ENCODE peak calls at places on chromosomes 16 and 17, in ten cellular contexts. K is Peyer's patch; R is right atrium auricular region; U is SJSA1; F is CD8-positive, alpha-beta memory T cell; V is mucosa of descending colon; B is CD8-positive, alpha-beta T cell; G is thyroid gland; Q is cardiac muscle cell; C is ascending aorta. Z is an unnamed sample. For H3K4me1, the result is how much of the 10 kb centered on the place peaks cover.

GRCh38 chr16:55078699-55079415 is 148.2 kb downstream of the IRX5 start:
- DNase-seq in K (no peak), R (no peak), U (no peak), F (no peak), V (no peak), B (no peak), G (no peak), Q (no peak), C (no peak), Z (no peak)

GRCh38 chr17:4796550-4796915 is 569 bp downstream of the PSMB6 start:
- DNase-seq in K (no peak), R (no peak), U (peak), F (no peak), V (peak), B (no peak), G (peak), Q (peak), C (no peak), Z (peak)

GRCh38 chr16:82832861-82833260 is 206.1 kb downstream of the CDH13 start:
- DNase-seq in K (no peak), R (no peak), U (no peak), F (no peak), V (no peak), B (no peak), G (no peak), Q (peak), C (no peak), Z (no peak)

GRCh38 chr16:54923055-54923473 is 7.6 kb upstream of the IRX5 start:
- DNase-seq in K (no peak), R (no peak), U (no peak), F (no peak), V (no peak), B (no peak), G (no peak), Q (no peak), C (no peak), Z (no peak)

GRCh38 chr17:78644971-78645370 is 67.8 kb upstream of the DNAH17 start:
- DNase-seq in K (no peak), R (no peak), U (no peak), F (no peak), V (no peak), B (no peak), G (no peak), Q (no peak), C (no peak), Z (no peak)

GRCh38 chr16:20673882-20674683 is 23.4 kb downstream of the ACSM1 start:
- DNase-seq in K (no peak), R (no peak), U (no peak), F (no peak), V (no peak), B (no peak), G (no peak), Q (peak), C (no peak), Z (no peak)

GRCh38 chr17:15038656-15039055 is 226.5 kb downstream of the PMP22 start:
- DNase-seq in K (no peak), R (no peak), U (peak), F (no peak), V (no peak), B (no peak), G (no peak), Q (peak), C (no peak), Z (no peak)

GRCh38 chr17:2598166-2598565 is 4.7 kb downstream of the PAFAH1B1 start:
- DNase-seq in K (no peak), R (no peak), U (peak), F (no peak), V (no peak), B (no peak), G (peak), Q (peak), C (no peak), Z (no peak)

GRCh38 chr17:40349477-40350409 is 14.8 kb downstream of the GJD3 start:
- DNase-seq in K (no peak), R (peak), U (no peak), F (peak), V (peak), B (no peak), G (no peak), Q (peak), C (no peak), Z (no peak)

GRCh38 chr16:2040031-2040430 is 7.6 kb downstream of the NTHL1 start:
- DNase-seq in K (no peak), R (no peak), U (no peak), F (no peak), V (no peak), B (no peak), G (no peak), Q (no peak), C (no peak), Z (no peak)

GRCh38 chr17:64017381-64017980 is 3.0 kb downstream of the ICAM2 start:
- DNase-seq in K (no peak), R (no peak), U (no peak), F (no peak), V (no peak), B (no peak), G (no peak), Q (no peak), C (no peak), Z (no peak)

GRCh38 chr17:27299384-27300049 is 5.6 kb downstream of the WSB1 start:
- DNase-seq in K (no peak), R (no peak), U (no peak), F (no peak), V (no peak), B (no peak), G (no peak), Q (no peak), C (no peak), Z (no peak)

GRCh38 chr16:53429221-53429943 is 4.9 kb upstream of the RBL2 start:
- DNase-seq in K (no peak), R (no peak), U (no peak), F (no peak), V (no peak), B (no peak), G (peak), Q (peak), C (no peak), Z (no peak)

GRCh38 chr17:29059281-29059680 is 16.3 kb downstream of the PIPOX start:
- DNase-seq in K (no peak), R (no peak), U (no peak), F (no peak), V (no peak), B (no peak), G (no peak), Q (peak), C (no peak), Z (no peak)

GRCh38 chr16:31714899-31715504 is 158.6 kb upstream of the ZNF267 start:
- DNase-seq in K (no peak), R (no peak), U (no peak), F (no peak), V (no peak), B (no peak), G (no peak), Q (peak), C (no peak), Z (no peak)

GRCh38 chr16:66188786-66189725 is 177.4 kb upstream of the CDH5 start:
- DNase-seq in K (no peak), R (peak), U (peak), F (no peak), V (no peak), B (no peak), G (no peak), Q (peak), C (no peak), Z (no peak)

GRCh38 chr16:51951668-51952298 is 595.2 kb downstream of the TOX3 start:
- DNase-seq in K (no peak), R (no peak), U (no peak), F (no peak), V (no peak), B (no peak), G (no peak), Q (no peak), C (no peak), Z (no peak)

GRCh38 chr16:27199747-27200146 is 3.6 kb upstream of the KDM8 start:
- DNase-seq in K (peak), R (no peak), U (peak), F (no peak), V (no peak), B (peak), G (no peak), Q (no peak), C (no peak), Z (peak)

GRCh38 chr17:32124985-32125847 is 17.1 kb upstream of the RHOT1 start:
- DNase-seq in K (no peak), R (no peak), U (no peak), F (no peak), V (no peak), B (no peak), G (no peak), Q (no peak), C (no peak), Z (no peak)

GRCh38 chr17:69883139-69883538 is 191.9 kb upstream of the KCNJ16 start:
- DNase-seq in K (no peak), R (no peak), U (no peak), F (no peak), V (no peak), B (no peak), G (peak), Q (no peak), C (no peak), Z (no peak)

GRCh38 chr17:69882281-69882680 is 192.7 kb upstream of the KCNJ16 start:
- DNase-seq in K (no peak), R (no peak), U (no peak), F (no peak), V (no peak), B (no peak), G (no peak), Q (no peak), C (no peak), Z (no peak)

GRCh38 chr17:69880591-69881112 is 194.4 kb upstream of the KCNJ16 start:
- DNase-seq in K (no peak), R (no peak), U (no peak), F (no peak), V (no peak), B (no peak), G (no peak), Q (no peak), C (no peak), Z (no peak)

GRCh38 chr17:69878661-69879060 is 196.4 kb upstream of the KCNJ16 start:
- DNase-seq in K (no peak), R (no peak), U (no peak), F (no peak), V (no peak), B (no peak), G (no peak), Q (no peak), C (no peak), Z (no peak)

GRCh38 chr17:69879576-69879975 is 195.4 kb upstream of the KCNJ16 start:
- DNase-seq in K (no peak), R (no peak), U (no peak), F (no peak), V (no peak), B (no peak), G (no peak), Q (no peak), C (no peak), Z (no peak)
- H3K4me3 ChIP-seq in K (no peak), R (no peak), U (no peak), F (no peak), V (no peak), B (no peak), G (no peak), Q (no peak), C (no peak), Z (no peak)

GRCh38 chr16:84751241-84751640 is 51.4 kb downstream of the USP10 start:
- DNase-seq in K (peak), R (no peak), U (no peak), F (no peak), V (peak), B (no peak), G (no peak), Q (no peak), C (no peak), Z (no peak)

GRCh38 chr16:84752600-84752999 is 52.8 kb downstream of the USP10 start:
- DNase-seq in K (no peak), R (no peak), U (no peak), F (no peak), V (no peak), B (no peak), G (no peak), Q (no peak), C (no peak), Z (no peak)

GRCh38 chr16:84749815-84750214 is 50.0 kb downstream of the USP10 start:
- DNase-seq in K (no peak), R (no peak), U (no peak), F (no peak), V (no peak), B (no peak), G (no peak), Q (no peak), C (no peak), Z (no peak)

GRCh38 chr16:84753412-84754325 is 53.9 kb downstream of the USP10 start:
- DNase-seq in K (no peak), R (peak), U (no peak), F (no peak), V (no peak), B (no peak), G (no peak), Q (no peak), C (no peak), Z (no peak)

DNA sequence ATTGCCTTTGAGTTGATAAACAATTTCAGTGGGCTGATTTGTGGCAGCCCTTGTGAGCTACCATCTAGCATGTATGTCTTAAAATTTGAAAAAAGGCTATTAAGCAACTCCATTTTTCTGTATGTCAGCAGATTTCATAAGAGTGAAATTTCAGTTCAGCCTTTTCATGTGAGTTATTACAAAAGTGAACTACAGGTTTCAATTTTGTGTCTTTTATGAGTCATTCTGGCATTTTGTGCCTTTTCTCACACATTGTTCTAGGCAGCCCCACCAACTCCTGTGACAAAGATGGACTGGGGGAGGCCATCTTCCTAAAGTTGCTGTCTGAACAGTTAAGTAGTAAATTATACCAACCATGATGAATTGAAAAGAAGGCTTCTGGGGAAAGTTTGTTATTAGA is 52.1 kb downstream of the USP10 start:
- DNase-seq in K (no peak), R (peak), U (no peak), F (no peak), V (no peak), B (no peak), G (no peak), Q (no peak), C (no peak), Z (no peak)
- H3K4me1 ChIP-seq in K (under half), R (under half), U (under half), F (under half), V (under half), B (under half), G (under half), Q (under half), C (under half), Z (under half)

DNA sequence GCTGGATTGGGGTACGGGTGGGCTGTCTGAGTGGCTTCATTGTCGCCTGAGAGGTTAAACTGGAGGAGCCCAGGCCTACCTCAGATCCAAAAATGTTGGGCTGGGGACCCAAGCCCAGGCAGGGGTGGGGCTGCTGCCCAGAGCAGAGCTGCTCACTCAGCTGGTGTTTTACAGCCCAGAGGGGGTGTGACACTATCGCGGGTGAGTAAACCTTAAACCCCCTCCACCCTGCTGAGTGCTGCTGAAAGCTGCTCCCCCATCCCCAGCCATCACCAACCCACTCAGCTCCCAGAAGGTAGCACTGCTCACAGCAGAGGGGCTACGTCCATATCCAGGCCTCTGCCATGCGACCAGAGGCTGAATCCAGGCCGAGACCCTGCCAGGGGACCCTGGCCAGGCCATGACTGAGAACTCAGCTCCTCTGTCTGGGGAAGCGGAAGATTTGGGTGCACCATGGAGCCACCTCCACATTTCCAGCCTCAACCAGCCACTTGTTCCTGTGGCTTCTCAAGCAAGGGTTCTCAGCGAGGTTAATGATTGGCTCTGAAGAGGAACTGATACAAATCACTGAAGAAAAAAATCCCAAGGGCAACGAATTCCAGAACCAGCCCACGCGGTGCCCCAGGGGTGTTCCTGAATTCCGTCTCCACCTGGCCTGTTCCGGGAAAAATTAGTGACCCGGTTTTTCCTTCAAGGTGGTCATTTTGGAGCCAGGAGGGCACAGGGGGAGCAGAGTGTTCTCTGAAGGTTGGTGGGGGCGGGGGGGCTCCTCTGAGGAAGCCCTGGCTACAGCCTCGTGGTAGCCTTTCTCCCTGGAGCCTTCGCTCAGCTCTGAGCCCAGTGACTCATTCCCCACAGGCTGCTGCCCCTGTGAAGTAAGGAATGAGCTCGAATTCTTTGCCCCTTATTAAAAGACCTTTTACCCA is 9.4 kb upstream of the SLC16A5 start:
- DNase-seq in K (no peak), R (no peak), U (no peak), F (no peak), V (peak), B (no peak), G (no peak), Q (peak), C (no peak), Z (no peak)
- H3K4me3 ChIP-seq in K (peak), R (no peak), U (no peak), F (peak), V (no peak), B (peak), G (no peak), Q (no peak), C (peak), Z (peak)

GRCh38 chr16:16139061-16139460 is 84.2 kb downstream of the ABCC6 start:
- DNase-seq in K (no peak), R (no peak), U (no peak), F (no peak), V (no peak), B (no peak), G (no peak), Q (no peak), C (no peak), Z (no peak)

GRCh38 chr16:16136588-16136987 is 86.7 kb downstream of the ABCC6 start:
- DNase-seq in K (no peak), R (no peak), U (no peak), F (no peak), V (no peak), B (no peak), G (no peak), Q (no peak), C (no peak), Z (no peak)

GRCh38 chr16:16138034-16138635 is 85.2 kb downstream of the ABCC6 start:
- DNase-seq in K (no peak), R (no peak), U (no peak), F (no peak), V (no peak), B (no peak), G (no peak), Q (no peak), C (no peak), Z (no peak)

GRCh38 chr16:16139806-16140205 is 83.5 kb downstream of the ABCC6 start:
- DNase-seq in K (no peak), R (no peak), U (no peak), F (no peak), V (no peak), B (no peak), G (no peak), Q (no peak), C (no peak), Z (no peak)

DNA sequence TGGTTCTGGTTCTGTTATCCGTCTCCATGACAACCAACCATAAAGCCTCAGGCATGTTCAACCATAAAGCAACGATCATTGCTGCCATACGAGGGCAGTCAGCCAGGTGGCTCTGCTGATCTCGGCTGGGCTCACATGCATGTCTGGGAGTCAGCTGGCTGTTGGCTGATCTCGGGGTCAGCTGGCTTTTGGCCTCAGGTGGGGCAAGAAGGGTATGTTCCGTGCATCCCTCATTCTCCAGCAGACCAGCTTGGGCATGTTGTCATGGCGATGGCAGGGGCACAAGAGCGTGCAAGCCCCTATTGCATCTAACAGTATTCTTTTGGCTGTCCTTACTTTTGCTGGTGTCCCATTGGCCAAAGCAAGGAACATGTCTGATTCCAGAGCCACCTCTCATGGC is 86.2 kb downstream of the ABCC6 start:
- DNase-seq in K (no peak), R (no peak), U (no peak), F (no peak), V (no peak), B (no peak), G (no peak), Q (no peak), C (no peak), Z (no peak)
- H3K4me1 ChIP-seq in K (under half), R (under half), U (under half), F (under half), V (under half), B (under half), G (under half), Q (under half), C (under half), Z (under half)

GRCh38 chr17:48571024-48571818 is 6.9 kb downstream of the HOXB4 start:
- DNase-seq in K (no peak), R (no peak), U (no peak), F (peak), V (peak), B (no peak), G (no peak), Q (no peak), C (no peak), Z (no peak)
- H3K4me3 ChIP-seq in K (peak), R (no peak), U (no peak), F (no peak), V (no peak), B (no peak), G (no peak), Q (no peak), C (peak), Z (no peak)

GRCh38 chr16:89355686-89356085 is 134.7 kb downstream of the ANKRD11 start:
- DNase-seq in K (no peak), R (no peak), U (no peak), F (no peak), V (no peak), B (no peak), G (no peak), Q (no peak), C (no peak), Z (no peak)
- H3K4me1 ChIP-seq in K (under half), R (under half), U (under half), F (half or more), V (half or more), B (half or more), G (under half), Q (under half), C (under half), Z (half or more)

Z was measured in naive thymus-derived CD4-positive, alpha-beta T cell.